ENCODE peak calls at places on chromosomes 2 and 18, in nine cellular contexts. One of them, this sample, is unnamed.

GRCh38 chr2:74843371-74844298 is 9.7 kb downstream of the HK2 start:
- DNase-seq in AG04450: no peak
- DNase-seq in fibroblast of the aortic adventitia: peak
- DNase-seq in SK-N-SH: no peak
- DNase-seq in astrocyte of the spinal cord: peak
- DNase-seq in fibroblast of pulmonary artery: peak
- DNase-seq in cardiac muscle cell: no peak
- DNase-seq in GM12865: peak
- DNase-seq in Caco-2: no peak
- DNase-seq in this sample: peak

GRCh38 chr18:24530630-24531111 is 70.2 kb downstream of the HRH4 start:
- DNase-seq in AG04450: no peak
- DNase-seq in fibroblast of the aortic adventitia: peak
- DNase-seq in SK-N-SH: no peak
- DNase-seq in astrocyte of the spinal cord: peak
- DNase-seq in fibroblast of pulmonary artery: peak
- DNase-seq in cardiac muscle cell: no peak
- DNase-seq in GM12865: no peak
- DNase-seq in Caco-2: no peak
- DNase-seq in this sample: no peak

GRCh38 chr2:191976436-191976835 is 129.5 kb upstream of the CAVIN2 start:
- DNase-seq in AG04450: peak
- DNase-seq in fibroblast of the aortic adventitia: peak
- DNase-seq in SK-N-SH: no peak
- DNase-seq in astrocyte of the spinal cord: peak
- DNase-seq in fibroblast of pulmonary artery: peak
- DNase-seq in cardiac muscle cell: no peak
- DNase-seq in GM12865: no peak
- DNase-seq in Caco-2: no peak
- DNase-seq in this sample: no peak

GRCh38 chr2:200383380-200384110 is 77.1 kb downstream of the SPATS2L start:
- DNase-seq in AG04450: no peak
- DNase-seq in fibroblast of the aortic adventitia: peak
- DNase-seq in SK-N-SH: no peak
- DNase-seq in astrocyte of the spinal cord: peak
- DNase-seq in fibroblast of pulmonary artery: peak
- DNase-seq in cardiac muscle cell: no peak
- DNase-seq in GM12865: peak
- DNase-seq in Caco-2: no peak
- DNase-seq in this sample: no peak

GRCh38 chr18:50192903-50193795 is 1.8 kb downstream of the MYO5B start:
- DNase-seq in AG04450: no peak
- DNase-seq in fibroblast of the aortic adventitia: no peak
- DNase-seq in SK-N-SH: peak
- DNase-seq in astrocyte of the spinal cord: no peak
- DNase-seq in fibroblast of pulmonary artery: no peak
- DNase-seq in cardiac muscle cell: peak
- DNase-seq in GM12865: no peak
- DNase-seq in Caco-2: no peak
- DNase-seq in this sample: no peak

GRCh38 chr2:120855855-120856405 is 120.3 kb downstream of the GLI2 start:
- DNase-seq in AG04450: no peak
- DNase-seq in fibroblast of the aortic adventitia: no peak
- DNase-seq in SK-N-SH: no peak
- DNase-seq in astrocyte of the spinal cord: no peak
- DNase-seq in fibroblast of pulmonary artery: no peak
- DNase-seq in cardiac muscle cell: no peak
- DNase-seq in GM12865: no peak
- DNase-seq in Caco-2: peak
- DNase-seq in this sample: no peak

GRCh38 chr2:225328192-225328591 is 71.3 kb upstream of the NYAP2 start:
- DNase-seq in AG04450: no peak
- DNase-seq in fibroblast of the aortic adventitia: no peak
- DNase-seq in SK-N-SH: no peak
- DNase-seq in astrocyte of the spinal cord: peak
- DNase-seq in fibroblast of pulmonary artery: peak
- DNase-seq in cardiac muscle cell: no peak
- DNase-seq in GM12865: no peak
- DNase-seq in Caco-2: peak
- DNase-seq in this sample: no peak

GRCh38 chr2:17800693-17801458 is 15.4 kb upstream of the MSGN1 start:
- DNase-seq in AG04450: no peak
- DNase-seq in fibroblast of the aortic adventitia: peak
- DNase-seq in SK-N-SH: no peak
- DNase-seq in astrocyte of the spinal cord: no peak
- DNase-seq in fibroblast of pulmonary artery: peak
- DNase-seq in cardiac muscle cell: no peak
- DNase-seq in GM12865: no peak
- DNase-seq in Caco-2: no peak
- DNase-seq in this sample: no peak

DNA sequence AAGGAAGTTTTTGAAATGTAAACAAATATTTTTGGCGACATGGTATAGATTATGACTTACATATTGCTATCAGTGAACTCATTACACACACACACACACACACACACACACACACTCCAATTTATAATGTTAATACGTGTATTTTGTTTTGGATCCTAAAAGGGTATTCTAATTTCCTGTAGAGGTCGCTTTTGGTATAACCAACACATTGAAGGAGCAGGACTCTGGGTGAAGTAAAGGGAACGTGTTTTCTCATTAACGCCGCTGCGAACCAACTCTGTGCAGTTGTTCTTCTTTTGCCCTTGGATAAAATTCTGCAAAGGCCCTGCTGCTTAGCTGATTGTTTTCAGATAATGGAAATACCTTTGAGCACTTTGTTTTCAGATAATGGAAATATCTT is 190.4 kb downstream of the PMAIP1 start:
- DNase-seq in AG04450: no peak
- DNase-seq in fibroblast of the aortic adventitia: no peak
- DNase-seq in SK-N-SH: no peak
- DNase-seq in astrocyte of the spinal cord: no peak
- DNase-seq in fibroblast of pulmonary artery: peak
- DNase-seq in cardiac muscle cell: peak
- DNase-seq in GM12865: peak
- DNase-seq in Caco-2: no peak
- DNase-seq in this sample: no peak
- TF ChIP-seq CTCF in AG04450: peak
- TF ChIP-seq CTCF in fibroblast of the aortic adventitia: no peak
- TF ChIP-seq CTCF in SK-N-SH: no peak
- TF ChIP-seq CTCF in astrocyte of the spinal cord: peak
- TF ChIP-seq CTCF in fibroblast of pulmonary artery: peak
- TF ChIP-seq CTCF in cardiac muscle cell: peak
- TF ChIP-seq CTCF in GM12865: peak
- TF ChIP-seq CTCF in Caco-2: no peak
- TF ChIP-seq CTCF in this sample: no peak

GRCh38 chr2:217529271-217529670 is 473.5 kb downstream of the TNS1 start:
- DNase-seq in AG04450: no peak
- DNase-seq in fibroblast of the aortic adventitia: no peak
- DNase-seq in SK-N-SH: no peak
- DNase-seq in astrocyte of the spinal cord: no peak
- DNase-seq in fibroblast of pulmonary artery: no peak
- DNase-seq in cardiac muscle cell: no peak
- DNase-seq in GM12865: no peak
- DNase-seq in Caco-2: no peak
- DNase-seq in this sample: no peak
- TF ChIP-seq CTCF in AG04450: no peak
- TF ChIP-seq CTCF in fibroblast of the aortic adventitia: no peak
- TF ChIP-seq CTCF in SK-N-SH: no peak
- TF ChIP-seq CTCF in astrocyte of the spinal cord: no peak
- TF ChIP-seq CTCF in fibroblast of pulmonary artery: no peak
- TF ChIP-seq CTCF in cardiac muscle cell: no peak
- TF ChIP-seq CTCF in GM12865: no peak
- TF ChIP-seq CTCF in Caco-2: no peak
- TF ChIP-seq CTCF in this sample: no peak

GRCh38 chr18:76620326-76620813 is 125.3 kb upstream of the ZNF516 start:
- DNase-seq in AG04450: peak
- DNase-seq in fibroblast of the aortic adventitia: peak
- DNase-seq in SK-N-SH: no peak
- DNase-seq in astrocyte of the spinal cord: peak
- DNase-seq in fibroblast of pulmonary artery: peak
- DNase-seq in cardiac muscle cell: peak
- DNase-seq in GM12865: peak
- DNase-seq in Caco-2: no peak
- DNase-seq in this sample: peak
- TF ChIP-seq CTCF in AG04450: peak
- TF ChIP-seq CTCF in fibroblast of the aortic adventitia: peak
- TF ChIP-seq CTCF in SK-N-SH: no peak
- TF ChIP-seq CTCF in astrocyte of the spinal cord: peak
- TF ChIP-seq CTCF in fibroblast of pulmonary artery: peak
- TF ChIP-seq CTCF in cardiac muscle cell: peak
- TF ChIP-seq CTCF in GM12865: peak
- TF ChIP-seq CTCF in Caco-2: no peak
- TF ChIP-seq CTCF in this sample: peak

DNA sequence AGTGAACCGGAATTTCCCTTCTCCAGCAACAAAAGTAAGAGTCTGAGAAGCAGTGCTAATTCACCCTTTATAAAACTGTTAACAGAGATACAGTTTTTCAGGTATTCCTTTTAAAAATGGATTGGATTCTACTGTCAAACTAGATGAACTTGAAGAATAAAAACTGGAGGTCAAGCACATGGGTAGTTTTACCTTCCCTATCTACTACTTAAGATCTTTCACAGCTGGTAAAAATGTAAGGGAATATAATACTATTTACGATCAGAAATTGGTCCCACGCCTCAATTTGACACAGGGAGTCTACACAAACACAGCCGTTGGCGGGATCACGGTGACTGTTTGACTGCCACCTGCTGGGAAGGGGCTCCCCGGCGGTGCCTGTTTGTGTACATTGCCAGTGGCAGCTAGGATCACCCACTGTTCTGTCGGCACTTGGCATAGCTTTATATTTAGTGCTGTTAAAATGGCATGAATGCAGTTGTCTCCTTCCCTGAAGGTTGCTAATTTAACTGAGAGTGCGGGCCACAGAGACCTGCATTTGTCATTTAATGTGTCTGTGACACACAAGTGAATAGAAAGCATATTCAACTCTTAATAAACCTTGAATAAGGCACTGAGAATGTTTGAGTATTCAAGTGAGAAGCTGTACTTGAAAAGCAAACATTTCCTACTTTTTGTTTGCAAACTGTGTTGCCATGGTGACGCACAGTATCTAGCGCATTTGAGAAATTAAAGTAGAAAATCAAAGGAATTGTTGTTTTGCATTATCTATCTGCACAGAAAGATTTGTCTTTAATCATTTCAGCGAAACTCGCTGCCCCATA is 59.6 kb downstream of the ABCG8 start:
- DNase-seq in AG04450: no peak
- DNase-seq in fibroblast of the aortic adventitia: no peak
- DNase-seq in SK-N-SH: peak
- DNase-seq in astrocyte of the spinal cord: peak
- DNase-seq in fibroblast of pulmonary artery: no peak
- DNase-seq in cardiac muscle cell: peak
- DNase-seq in GM12865: no peak
- DNase-seq in Caco-2: no peak
- DNase-seq in this sample: no peak
- TF ChIP-seq CTCF in AG04450: peak
- TF ChIP-seq CTCF in fibroblast of the aortic adventitia: peak
- TF ChIP-seq CTCF in SK-N-SH: peak
- TF ChIP-seq CTCF in astrocyte of the spinal cord: peak
- TF ChIP-seq CTCF in fibroblast of pulmonary artery: peak
- TF ChIP-seq CTCF in cardiac muscle cell: no peak
- TF ChIP-seq CTCF in GM12865: no peak
- TF ChIP-seq CTCF in Caco-2: peak
- TF ChIP-seq CTCF in this sample: no peak

This sample was measured in CD14-positive monocyte.